ENCODE peak calls at places on chromosomes 11 and 22, in four cellular contexts. V is GM12892, L is NCI-H1092, M is activated T-cell treated with anti-CD3 and anti-CD28 coated beads for 1 hour. G is an unnamed sample.

GRCh38 chr22:23068096-23068831 is 2.1 kb upstream of the GNAZ start:
- DNase-seq in V (no peak), L (no peak), M (no peak), G (no peak)

GRCh38 chr22:23749747-23750373 is 1.1 kb downstream of the ZNF70 start:
- DNase-seq in V (no peak), L (no peak), M (no peak), G (no peak)

GRCh38 chr11:102196816-102197215 is 86.6 kb downstream of the YAP1 start:
- DNase-seq in V (no peak), L (no peak), M (no peak), G (peak; percentile 57)

GRCh38 chr11:30960387-30960992 is 374.3 kb upstream of the MPPED2 start:
- DNase-seq in V (no peak), L (peak; percentile 17), M (no peak), G (peak; percentile 56)

GRCh38 chr11:77374108-77374507 is 72.6 kb upstream of the GDPD4 start:
- DNase-seq in V (no peak), L (no peak), M (no peak), G (no peak)

GRCh38 chr11:35619754-35620640 is 1.7 kb downstream of the FJX1 start:
- DNase-seq in V (no peak), L (peak; percentile 46), M (no peak), G (no peak)

GRCh38 chr22:31738566-31738965 is 11.4 kb downstream of the PRR14L start:
- DNase-seq in V (no peak), L (no peak), M (no peak), G (peak; percentile 48)

GRCh38 chr11:2558861-2559526 is 114.2 kb downstream of the KCNQ1 start:
- DNase-seq in V (no peak), L (no peak), M (no peak), G (no peak)

GRCh38 chr11:113806403-113806802 is 26.8 kb downstream of the CLDN25 start:
- DNase-seq in V (no peak), L (no peak), M (no peak), G (peak; percentile 22)

GRCh38 chr22:27139935-27140493 is 482.6 kb downstream of the MIAT start:
- DNase-seq in V (no peak), L (peak; percentile 36), M (no peak), G (peak; percentile 80)

GRCh38 chr22:29083576-29084566 is 11.0 kb downstream of the KREMEN1 start:
- DNase-seq in V (no peak), L (no peak), M (no peak), G (peak; percentile 52)

GRCh38 chr22:28711820-28712777 is 29.5 kb downstream of the CHEK2 start:
- DNase-seq in V (no peak), L (no peak), M (no peak), G (peak; percentile 98)

GRCh38 chr11:94144233-94144632 is 15.6 kb downstream of the PANX1 start:
- DNase-seq in V (no peak), L (no peak), M (no peak), G (no peak)

GRCh38 chr11:40129276-40129675 is 1330.2 kb downstream of the LRRC4C start:
- DNase-seq in V (no peak), L (no peak), M (no peak), G (no peak)

GRCh38 chr11:131064373-131064991 is 148.2 kb upstream of the SNX19 start:
- DNase-seq in V (peak; percentile 24), L (peak; percentile 40), M (no peak), G (peak; percentile 69)

GRCh38 chr11:93652161-93652597 is 9.3 kb upstream of the CEP295 start:
- DNase-seq in V (no peak), L (peak; percentile 53), M (peak; percentile 11), G (peak; percentile 53)

GRCh38 chr11:6619021-6619745 is at the start of gene TPP1:
- DNase-seq in V (peak; percentile 94), L (peak; percentile 92), M (peak; percentile 83), G (peak; percentile 95)

GRCh38 chr11:93648168-93648567 is 13.3 kb upstream of the CEP295 start:
- DNase-seq in V (no peak), L (peak; percentile 5), M (no peak), G (peak; percentile 10)

GRCh38 chr11:93525601-93526000 is 17.6 kb downstream of the SMCO4 start:
- DNase-seq in V (no peak), L (no peak), M (no peak), G (peak; percentile 61)

GRCh38 chr11:94104734-94105133 is 23.9 kb upstream of the PANX1 start:
- DNase-seq in V (no peak), L (no peak), M (no peak), G (no peak)

GRCh38 chr11:73345481-73346147 is 30.6 kb upstream of the RELT start:
- DNase-seq in V (no peak), L (no peak), M (no peak), G (no peak)

GRCh38 chr11:32473282-32473909 is 38.1 kb upstream of the WT1 start:
- DNase-seq in V (no peak), L (no peak), M (no peak), G (no peak)